ENCODE peak calls at places on chromosomes 6 and 20, in five cellular contexts. C is neuronal stem cell, O is neural progenitor cell, L is PC-3, A is mammary epithelial cell. M is an unnamed sample.

GRCh38 chr20:39702716-39703349 is 740.7 kb downstream of the DHX35 start:
- DNase-seq in C (no peak), O (no peak), L (no peak), A (no peak), M (no peak)

GRCh38 chr20:53652090-53652858 is 58.6 kb upstream of the ZNF217 start:
- DNase-seq in C (no peak), O (no peak), L (no peak), A (no peak), M (no peak)

GRCh38 chr6:29520232-29520631 is 32.5 kb upstream of the MAS1L start:
- DNase-seq in C (no peak), O (no peak), L (no peak), A (no peak), M (no peak)

GRCh38 chr6:146925846-146926245 is 278.4 kb upstream of the STXBP5 start:
- DNase-seq in C (no peak), O (no peak), L (no peak), A (no peak), M (no peak)

GRCh38 chr6:105474234-105474633 is 71.4 kb upstream of the PREP start:
- DNase-seq in C (no peak), O (peak; percentile 28), L (no peak), A (no peak), M (no peak)

GRCh38 chr20:8094415-8094818 is 37.6 kb upstream of the PLCB1 start:
- DNase-seq in C (no peak), O (no peak), L (peak; percentile 46), A (no peak), M (peak; percentile 87)

GRCh38 chr6:75922226-75922625 is 150.2 kb downstream of the IMPG1 start:
- DNase-seq in C (no peak), O (no peak), L (peak; percentile 30), A (peak; percentile 38), M (no peak)

GRCh38 chr20:23205656-23206055 is 119.5 kb upstream of the CD93 start:
- DNase-seq in C (peak; percentile 21), O (peak; percentile 72), L (peak; percentile 51), A (no peak), M (peak; percentile 76)

GRCh38 chr6:54910326-54910952 is 63.9 kb downstream of the FAM83B start:
- DNase-seq in C (no peak), O (no peak), L (no peak), A (no peak), M (no peak)

GRCh38 chr6:63649269-63649668 is 13.7 kb downstream of the PHF3 start:
- DNase-seq in C (no peak), O (no peak), L (no peak), A (no peak), M (no peak)

GRCh38 chr6:38131527-38131965 is 312.0 kb downstream of the ZFAND3 start:
- DNase-seq in C (no peak), O (no peak), L (peak; percentile 26), A (peak; percentile 97), M (no peak)

GRCh38 chr6:151357758-151358436 is 33.5 kb downstream of the ZBTB2 start:
- DNase-seq in C (no peak), O (no peak), L (no peak), A (no peak), M (peak; percentile 57)

GRCh38 chr6:37495199-37495913 is 4.3 kb downstream of the CCDC167 start:
- DNase-seq in C (no peak), O (no peak), L (no peak), A (no peak), M (no peak)

GRCh38 chr6:20559924-20560551 is 25.8 kb downstream of the CDKAL1 start:
- DNase-seq in C (no peak), O (no peak), L (no peak), A (no peak), M (no peak)

GRCh38 chr6:135180458-135181332 is at the start of gene MYB:
- DNase-seq in C (peak; percentile 67), O (peak; percentile 88), L (peak; percentile 75), A (peak; percentile 57), M (peak; percentile 40)

GRCh38 chr6:151627689-151628444 is 134.1 kb downstream of the CCDC170 start:
- DNase-seq in C (no peak), O (no peak), L (peak; percentile 72), A (peak; percentile 74), M (no peak)

GRCh38 chr20:57210054-57210910 is 56.2 kb downstream of the BMP7 start:
- DNase-seq in C (no peak), O (no peak), L (no peak), A (no peak), M (no peak)

GRCh38 chr6:128803911-128804310 is 79.0 kb upstream of the LAMA2 start:
- DNase-seq in C (no peak), O (no peak), L (peak; percentile 15), A (no peak), M (peak; percentile 75)

GRCh38 chr20:44601801-44602204 is 19.4 kb downstream of the PKIG start:
- DNase-seq in C (no peak), O (no peak), L (no peak), A (no peak), M (peak; percentile 93)

GRCh38 chr20:51092238-51092822 is 69.4 kb upstream of the KCNG1 start:
- DNase-seq in C (no peak), O (peak; percentile 41), L (no peak), A (no peak), M (no peak)

GRCh38 chr6:37702314-37702713 is 4.6 kb upstream of the MDGA1 start:
- DNase-seq in C (no peak), O (no peak), L (no peak), A (no peak), M (no peak)

GRCh38 chr6:167401525-167402194 is 76.8 kb downstream of the TTLL2 start:
- DNase-seq in C (no peak), O (no peak), L (no peak), A (no peak), M (no peak)

GRCh38 chr6:142885182-142885867 is 59.7 kb downstream of the HIVEP2 start:
- DNase-seq in C (peak; percentile 45), O (peak; percentile 65), L (peak; percentile 94), A (peak; percentile 99), M (peak; percentile 98)
- H3K9ac ChIP-seq in C (no peak overlapping the region), O (no peak overlapping the region), L (peak overlapping the region; percentile 86), A (peak overlapping the region; percentile 77), M (peak overlapping the region; percentile 67)

GRCh38 chr6:149342525-149342924 is 25.0 kb downstream of the TAB2 start:
- DNase-seq in C (no peak), O (no peak), L (no peak), A (no peak), M (no peak)
- H3K9ac ChIP-seq in C (no peak overlapping the region), O (no peak overlapping the region), L (no peak overlapping the region), A (no peak overlapping the region), M (no peak overlapping the region)

GRCh38 chr6:56430629-56431600 is 183.5 kb upstream of the COL21A1 start:
- DNase-seq in C (no peak), O (no peak), L (no peak), A (no peak), M (no peak)

GRCh38 chr6:56435754-56436153 is 188.4 kb upstream of the COL21A1 start:
- DNase-seq in C (no peak), O (no peak), L (no peak), A (no peak), M (no peak)

GRCh38 chr6:56432194-56432593 is 184.8 kb upstream of the COL21A1 start:
- DNase-seq in C (no peak), O (no peak), L (no peak), A (no peak), M (no peak)

GRCh38 chr6:56435326-56435725 is 187.9 kb upstream of the COL21A1 start:
- DNase-seq in C (no peak), O (no peak), L (peak; percentile 23), A (peak; percentile 20), M (no peak)

DNA sequence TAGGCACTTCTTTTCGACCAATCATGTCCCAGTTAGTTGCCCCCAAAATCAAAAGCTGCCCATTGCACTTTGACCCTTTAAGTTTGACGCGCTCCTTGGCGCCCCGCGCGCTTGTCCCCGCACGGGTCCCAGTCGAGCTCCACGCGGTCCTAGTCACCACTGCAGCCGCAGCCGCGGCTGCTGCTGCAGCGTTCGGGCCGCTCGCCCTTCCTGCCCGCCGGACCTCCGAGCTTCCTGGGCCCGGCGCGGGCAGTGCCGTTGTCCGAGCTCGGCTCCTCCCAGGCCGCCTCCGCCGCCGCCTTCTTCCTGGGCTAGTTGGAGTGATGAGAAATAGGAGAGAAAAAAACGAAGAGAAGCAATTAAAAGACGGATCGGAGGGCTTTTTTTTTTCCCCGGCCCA is 185.7 kb upstream of the COL21A1 start:
- DNase-seq in C (no peak), O (no peak), L (no peak), A (no peak), M (no peak)
- H3K9ac ChIP-seq in C (no peak overlapping the region), O (no peak overlapping the region), L (no peak overlapping the region), A (no peak overlapping the region), M (no peak overlapping the region)

GRCh38 chr20:20466341-20466879 is 98.5 kb downstream of the INSM1 start:
- DNase-seq in C (no peak), O (no peak), L (no peak), A (peak; percentile 28), M (no peak)
- H3K9ac ChIP-seq in C (no peak overlapping the region), O (no peak overlapping the region), L (no peak overlapping the region), A (no peak overlapping the region), M (no peak overlapping the region)

DNA sequence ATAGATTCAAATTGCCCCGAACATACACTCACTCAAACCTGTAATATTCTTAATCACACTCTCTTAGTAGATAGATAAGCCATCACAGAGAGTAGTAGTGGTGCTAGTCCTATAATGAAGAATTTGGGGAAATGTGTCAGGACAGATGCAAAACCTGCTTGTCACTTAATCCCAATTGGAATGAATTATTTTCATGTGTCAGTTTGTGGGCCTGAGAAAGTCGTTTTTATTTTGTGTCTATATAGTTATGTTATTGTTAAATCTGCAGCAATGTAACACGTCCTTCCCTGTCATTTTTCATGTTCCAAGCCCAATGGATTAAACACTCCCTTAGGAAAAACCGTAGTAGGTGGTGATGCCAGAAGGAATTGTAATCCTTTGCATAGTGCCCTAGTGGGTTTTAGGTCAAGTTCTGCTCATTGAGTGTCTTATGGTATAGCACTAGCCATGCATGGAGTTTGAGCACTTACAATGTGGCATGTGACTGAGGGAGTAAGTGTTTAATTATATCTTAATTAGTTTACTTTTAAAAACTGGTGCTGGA is 106.0 kb upstream of the PRSS16 start:
- DNase-seq in C (no peak), O (no peak), L (no peak), A (no peak), M (no peak)
- H3K9ac ChIP-seq in C (no peak overlapping the region), O (no peak overlapping the region), L (no peak overlapping the region), A (no peak overlapping the region), M (no peak overlapping the region)

GRCh38 chr6:106973018-106973840 is 1.3 kb downstream of the CD24 start:
- DNase-seq in C (peak; percentile 37), O (peak; percentile 74), L (no peak), A (peak; percentile 30), M (no peak)

GRCh38 chr6:106974999-106975698 is 620 bp upstream of the CD24 start:
- DNase-seq in C (peak; percentile 71), O (peak; percentile 83), L (peak; percentile 60), A (peak; percentile 75), M (no peak)

GRCh38 chr6:106973841-106974336 is 640 bp downstream of the CD24 start:
- DNase-seq in C (peak; percentile 63), O (peak; percentile 80), L (peak; percentile 30), A (peak; percentile 36), M (no peak)

GRCh38 chr6:106975699-106976032 is 1.1 kb upstream of the CD24 start:
- DNase-seq in C (peak; percentile 31), O (peak; percentile 53), L (peak; percentile 26), A (peak; percentile 29), M (no peak)

GRCh38 chr6:106974337-106974998 is at the start of gene CD24:
- DNase-seq in C (peak; percentile 70), O (peak; percentile 89), L (peak; percentile 60), A (peak; percentile 73), M (no peak)
- H3K9ac ChIP-seq in C (peak within 1 kb of the TSS; percentile 97), O (peak within 1 kb of the TSS; percentile 72), L (peak within 1 kb of the TSS; percentile 80), A (peak within 1 kb of the TSS; percentile 88), M (no peak within 1 kb of the TSS)